ENCODE peak calls at places on chromosome 10, in nine cellular contexts. A is stimulated activated CD4-positive, alpha-beta T cell treated with anti-CD3 and anti-CD28 coated beads, Interleukin-2, amount 100 ng/mL, for 48 hours; F is PC-3; Q is fibroblast of the aortic adventitia; G is nephron progenitor cell; V is caudate nucleus; P is NCI-H1092 treated with DMSO at 0.1 percent for 48 hours; N is naive B cell; Y is WTC11. Z is an unnamed sample.

GRCh38 chr10:132541601-132542011 is 4.0 kb downstream of the INPP5A start:
- DNase-seq in Q (no peak), V (no peak), A (no peak), Y (peak; percentile 11), G (no peak), P (no peak), N (no peak), F (no peak), Z (no peak)

GRCh38 chr10:11255796-11256444 is 238.2 kb downstream of the CELF2 start:
- DNase-seq in A (no peak), Q (no peak), P (no peak), Y (no peak), G (no peak), N (peak; percentile 33), F (no peak), V (no peak), Z (peak; percentile 9)

GRCh38 chr10:26799342-26799741 is 61.4 kb downstream of the ABI1 start:
- DNase-seq in A (no peak), N (peak; percentile 74), P (no peak), G (no peak), F (no peak), V (no peak), Y (no peak), Q (no peak), Z (peak; percentile 59)

GRCh38 chr10:118108194-118109026 is 61.7 kb upstream of the RAB11FIP2 start:
- DNase-seq in G (no peak), F (no peak), N (no peak), A (no peak), Y (no peak), P (peak; percentile 74), V (no peak), Q (no peak), Z (no peak)

GRCh38 chr10:69968830-69969229 is 83.8 kb upstream of the MACROH2A2 start:
- DNase-seq in N (no peak), P (no peak), G (no peak), F (peak; percentile 64), V (no peak), A (no peak), Y (peak; percentile 51), Q (peak; percentile 14), Z (no peak)

GRCh38 chr10:83012866-83013265 is 1126.4 kb upstream of the GHITM start:
- DNase-seq in V (no peak), Q (no peak), F (no peak), A (no peak), P (no peak), G (no peak), N (no peak), Y (no peak), Z (no peak)

GRCh38 chr10:35870665-35871310 is 228.7 kb upstream of the FZD8 start:
- DNase-seq in G (no peak), P (no peak), A (no peak), F (no peak), Q (no peak), Y (no peak), N (no peak), V (no peak), Z (no peak)

GRCh38 chr10:61188691-61189090 is 244.7 kb upstream of the RHOBTB1 start:
- DNase-seq in N (no peak), Q (no peak), P (no peak), A (no peak), G (no peak), V (no peak), Y (no peak), F (peak; percentile 16), Z (no peak)

GRCh38 chr10:96334888-96335526 is 23.8 kb downstream of the OPALIN start:
- DNase-seq in V (no peak), F (peak; percentile 55), A (peak; percentile 10), N (no peak), P (peak; percentile 35), G (peak; percentile 46), Q (peak; percentile 56), Y (no peak), Z (no peak)

GRCh38 chr10:61588770-61589211 is 73.9 kb upstream of the CABCOCO1 start:
- DNase-seq in G (peak; percentile 9), A (no peak), Y (no peak), N (no peak), Q (no peak), V (no peak), P (no peak), F (peak; percentile 33), Z (no peak)

GRCh38 chr10:87940210-87940609 is 76.8 kb downstream of the PTEN start:
- DNase-seq in Q (no peak), A (no peak), F (no peak), G (no peak), Y (no peak), V (no peak), N (no peak), P (no peak), Z (no peak)

GRCh38 chr10:119178371-119179119 is at the start of gene PRDX3:
- DNase-seq in A (peak; percentile 96), N (peak; percentile 86), F (peak; percentile 83), P (peak; percentile 90), G (peak; percentile 98), V (peak; percentile 94), Q (peak; percentile 81), Y (peak; percentile 95), Z (peak; percentile 76)

GRCh38 chr10:3500408-3500856 is 284.6 kb downstream of the KLF6 start:
- DNase-seq in A (no peak), V (peak; percentile 16), N (no peak), Y (peak; percentile 54), F (no peak), Q (peak; percentile 99), P (no peak), G (peak; percentile 34), Z (no peak)

GRCh38 chr10:93826355-93826754 is 67.4 kb upstream of the SLC35G1 start:
- DNase-seq in Q (no peak), A (no peak), N (no peak), P (no peak), G (no peak), F (no peak), Y (peak; percentile 18), V (no peak), Z (no peak)

GRCh38 chr10:27558612-27559020 is 54.5 kb downstream of the RAB18 start:
- DNase-seq in V (no peak), N (no peak), F (peak; percentile 69), G (peak; percentile 55), A (peak; percentile 17), P (peak; percentile 2), Q (peak; percentile 50), Y (peak; percentile 55), Z (no peak)

GRCh38 chr10:127888526-127889312 is 4.0 kb downstream of the CLRN3 start:
- DNase-seq in A (no peak), G (no peak), Y (no peak), P (no peak), V (no peak), F (no peak), N (no peak), Q (no peak), Z (no peak)

GRCh38 chr10:47237316-47238260 is 62.4 kb upstream of the GDF10 start:
- DNase-seq in G (no peak), F (no peak), A (no peak), Y (no peak), N (no peak), Q (no peak), P (no peak), V (no peak), Z (no peak)

GRCh38 chr10:110336111-110336721 is 31.5 kb upstream of the SMNDC1 start:
- DNase-seq in V (no peak), P (no peak), F (peak; percentile 89), G (no peak), Y (peak; percentile 38), Q (peak; percentile 99), A (no peak), N (no peak), Z (no peak)

GRCh38 chr10:4623200-4623599 is 202.8 kb upstream of the AKR1E2 start:
- DNase-seq in N (no peak), Y (no peak), Q (no peak), P (no peak), A (no peak), G (no peak), V (no peak), F (no peak), Z (no peak)

GRCh38 chr10:115879372-115879771 is 393.6 kb downstream of the GFRA1 start:
- DNase-seq in A (no peak), P (no peak), N (no peak), G (no peak), Y (no peak), F (no peak), Q (no peak), V (no peak), Z (no peak)

GRCh38 chr10:7111574-7111973 is 299.3 kb downstream of the SFMBT2 start:
- DNase-seq in Y (no peak), Q (peak; percentile 70), V (no peak), A (no peak), G (no peak), F (peak; percentile 73), P (no peak), N (no peak), Z (no peak)

GRCh38 chr10:115432188-115432819 is 339.1 kb downstream of the ATRNL1 start:
- DNase-seq in V (no peak), F (peak; percentile 43), P (no peak), A (no peak), G (no peak), Y (no peak), N (no peak), Q (no peak), Z (no peak)

GRCh38 chr10:24603333-24603732 is 120.4 kb downstream of the ARHGAP21 start:
- DNase-seq in A (no peak), Y (no peak), G (no peak), P (no peak), V (no peak), F (peak; percentile 53), N (no peak), Q (peak; percentile 26), Z (no peak)

GRCh38 chr10:49742683-49743463 is 19.2 kb downstream of the OGDHL start:
- DNase-seq in P (no peak), Y (no peak), Q (no peak), N (no peak), G (no peak), A (no peak), V (no peak), F (no peak), Z (no peak)

GRCh38 chr10:85967594-85967993 is 399.0 kb downstream of the GRID1 start:
- DNase-seq in A (no peak), G (no peak), Q (no peak), P (no peak), N (no peak), V (no peak), Y (no peak), F (peak; percentile 2), Z (no peak)

GRCh38 chr10:91313761-91314520 is 93.5 kb downstream of the PCGF5 start:
- DNase-seq in G (no peak), N (no peak), F (no peak), A (no peak), V (no peak), Q (peak; percentile 58), P (no peak), Y (no peak), Z (no peak)

GRCh38 chr10:20157314-20157713 is 341.1 kb downstream of the PLXDC2 start:
- DNase-seq in Q (no peak), N (no peak), G (no peak), Y (no peak), V (no peak), F (no peak), P (no peak), A (no peak), Z (no peak)

GRCh38 chr10:73881221-73881919 is 7.0 kb upstream of the CAMK2G start:
- DNase-seq in N (no peak), G (no peak), F (peak; percentile 64), Y (no peak), A (no peak), V (no peak), P (no peak), Q (no peak), Z (no peak)

Z was measured in GF-D8.